ENCODE peak calls at places on chromosomes 12 and 14, in seven cellular contexts. One of them, this sample, is unnamed.

GRCh38 chr12:94244165-94245133 is 96.1 kb downstream of the PLXNC1 start:
- DNase-seq in IMR-90: no peak
- DNase-seq in suprapubic skin: no peak
- DNase-seq in cardiac fibroblast: no peak
- DNase-seq in astrocyte of the spinal cord: no peak
- DNase-seq in upper lobe of right lung: peak
- DNase-seq in lower leg skin: no peak
- DNase-seq in this sample: no peak

GRCh38 chr14:59919582-59920377 is at the start of gene LRRC9:
- DNase-seq in IMR-90: no peak
- DNase-seq in suprapubic skin: peak
- DNase-seq in cardiac fibroblast: peak
- DNase-seq in astrocyte of the spinal cord: peak
- DNase-seq in upper lobe of right lung: peak
- DNase-seq in lower leg skin: peak
- DNase-seq in this sample: no peak

GRCh38 chr12:45235087-45236025 is 19.5 kb downstream of the ANO6 start:
- DNase-seq in IMR-90: peak
- DNase-seq in suprapubic skin: no peak
- DNase-seq in cardiac fibroblast: peak
- DNase-seq in astrocyte of the spinal cord: peak
- DNase-seq in upper lobe of right lung: no peak
- DNase-seq in lower leg skin: peak
- DNase-seq in this sample: no peak

GRCh38 chr12:47360771-47361388 is 281.1 kb upstream of the AMIGO2 start:
- DNase-seq in IMR-90: no peak
- DNase-seq in suprapubic skin: no peak
- DNase-seq in cardiac fibroblast: peak
- DNase-seq in astrocyte of the spinal cord: no peak
- DNase-seq in upper lobe of right lung: no peak
- DNase-seq in lower leg skin: no peak
- DNase-seq in this sample: no peak

GRCh38 chr14:102138935-102139247 is 806 bp upstream of the WDR20 start:
- DNase-seq in IMR-90: no peak
- DNase-seq in suprapubic skin: no peak
- DNase-seq in cardiac fibroblast: no peak
- DNase-seq in astrocyte of the spinal cord: no peak
- DNase-seq in upper lobe of right lung: peak
- DNase-seq in lower leg skin: no peak
- DNase-seq in this sample: no peak

GRCh38 chr12:389138-390096 is at the start of gene KDM5A:
- DNase-seq in IMR-90: peak
- DNase-seq in suprapubic skin: peak
- DNase-seq in cardiac fibroblast: peak
- DNase-seq in astrocyte of the spinal cord: peak
- DNase-seq in upper lobe of right lung: peak
- DNase-seq in lower leg skin: peak
- DNase-seq in this sample: no peak

GRCh38 chr12:28189774-28190320 is 409 bp upstream of the CCDC91 start:
- DNase-seq in IMR-90: no peak
- DNase-seq in suprapubic skin: no peak
- DNase-seq in cardiac fibroblast: no peak
- DNase-seq in astrocyte of the spinal cord: no peak
- DNase-seq in upper lobe of right lung: no peak
- DNase-seq in lower leg skin: no peak
- DNase-seq in this sample: no peak

GRCh38 chr14:74324945-74325361 is 22.2 kb upstream of the ABCD4 start:
- DNase-seq in IMR-90: peak
- DNase-seq in suprapubic skin: no peak
- DNase-seq in cardiac fibroblast: peak
- DNase-seq in astrocyte of the spinal cord: peak
- DNase-seq in upper lobe of right lung: no peak
- DNase-seq in lower leg skin: no peak
- DNase-seq in this sample: no peak

GRCh38 chr12:132185698-132186097 is 41.4 kb downstream of the NOC4L start:
- DNase-seq in IMR-90: no peak
- DNase-seq in suprapubic skin: no peak
- DNase-seq in cardiac fibroblast: no peak
- DNase-seq in astrocyte of the spinal cord: no peak
- DNase-seq in upper lobe of right lung: no peak
- DNase-seq in lower leg skin: no peak
- DNase-seq in this sample: no peak

GRCh38 chr14:100818221-100818699 is 7.7 kb upstream of the MEG3 start:
- DNase-seq in IMR-90: no peak
- DNase-seq in suprapubic skin: no peak
- DNase-seq in cardiac fibroblast: no peak
- DNase-seq in astrocyte of the spinal cord: no peak
- DNase-seq in upper lobe of right lung: no peak
- DNase-seq in lower leg skin: no peak
- DNase-seq in this sample: no peak

GRCh38 chr14:51962678-51963077 is 26.7 kb upstream of the RTRAF start:
- DNase-seq in IMR-90: peak
- DNase-seq in suprapubic skin: no peak
- DNase-seq in cardiac fibroblast: peak
- DNase-seq in astrocyte of the spinal cord: no peak
- DNase-seq in upper lobe of right lung: no peak
- DNase-seq in lower leg skin: no peak
- DNase-seq in this sample: no peak

GRCh38 chr14:104343690-104344640 is 205.6 kb downstream of the KIF26A start:
- DNase-seq in IMR-90: no peak
- DNase-seq in suprapubic skin: peak
- DNase-seq in cardiac fibroblast: no peak
- DNase-seq in astrocyte of the spinal cord: no peak
- DNase-seq in upper lobe of right lung: no peak
- DNase-seq in lower leg skin: peak
- DNase-seq in this sample: no peak

GRCh38 chr14:94689218-94689984 is 77.2 kb downstream of the SERPINA3 start:
- DNase-seq in IMR-90: peak
- DNase-seq in suprapubic skin: peak
- DNase-seq in cardiac fibroblast: peak
- DNase-seq in astrocyte of the spinal cord: peak
- DNase-seq in upper lobe of right lung: peak
- DNase-seq in lower leg skin: peak
- DNase-seq in this sample: no peak

GRCh38 chr14:68791078-68791983 is 1.5 kb downstream of the ZFP36L1 start:
- DNase-seq in IMR-90: no peak
- DNase-seq in suprapubic skin: peak
- DNase-seq in cardiac fibroblast: peak
- DNase-seq in astrocyte of the spinal cord: peak
- DNase-seq in upper lobe of right lung: no peak
- DNase-seq in lower leg skin: peak
- DNase-seq in this sample: no peak

GRCh38 chr12:42002563-42002962 is 142.1 kb downstream of the GXYLT1 start:
- DNase-seq in IMR-90: no peak
- DNase-seq in suprapubic skin: no peak
- DNase-seq in cardiac fibroblast: no peak
- DNase-seq in astrocyte of the spinal cord: no peak
- DNase-seq in upper lobe of right lung: no peak
- DNase-seq in lower leg skin: no peak
- DNase-seq in this sample: no peak

GRCh38 chr12:124453419-124454351 is 113.7 kb downstream of the NCOR2 start:
- DNase-seq in IMR-90: peak
- DNase-seq in suprapubic skin: no peak
- DNase-seq in cardiac fibroblast: peak
- DNase-seq in astrocyte of the spinal cord: peak
- DNase-seq in upper lobe of right lung: peak
- DNase-seq in lower leg skin: peak
- DNase-seq in this sample: peak

GRCh38 chr14:21248739-21249411 is 20.4 kb downstream of the HNRNPC start:
- DNase-seq in IMR-90: peak
- DNase-seq in suprapubic skin: no peak
- DNase-seq in cardiac fibroblast: no peak
- DNase-seq in astrocyte of the spinal cord: no peak
- DNase-seq in upper lobe of right lung: no peak
- DNase-seq in lower leg skin: no peak
- DNase-seq in this sample: no peak

GRCh38 chr12:111570090-111570961 is 28.8 kb downstream of the ATXN2 start:
- DNase-seq in IMR-90: peak
- DNase-seq in suprapubic skin: no peak
- DNase-seq in cardiac fibroblast: peak
- DNase-seq in astrocyte of the spinal cord: peak
- DNase-seq in upper lobe of right lung: no peak
- DNase-seq in lower leg skin: no peak
- DNase-seq in this sample: no peak

GRCh38 chr12:79782197-79782890 is 91.6 kb upstream of the PAWR start:
- DNase-seq in IMR-90: peak
- DNase-seq in suprapubic skin: no peak
- DNase-seq in cardiac fibroblast: peak
- DNase-seq in astrocyte of the spinal cord: peak
- DNase-seq in upper lobe of right lung: no peak
- DNase-seq in lower leg skin: no peak
- DNase-seq in this sample: no peak

GRCh38 chr14:103594265-103594664 is 31.5 kb downstream of the COA8 start:
- DNase-seq in IMR-90: peak
- DNase-seq in suprapubic skin: no peak
- DNase-seq in cardiac fibroblast: peak
- DNase-seq in astrocyte of the spinal cord: peak
- DNase-seq in upper lobe of right lung: no peak
- DNase-seq in lower leg skin: no peak
- DNase-seq in this sample: no peak

GRCh38 chr12:89706551-89707348 is 1.9 kb downstream of the ATP2B1 start:
- DNase-seq in IMR-90: peak
- DNase-seq in suprapubic skin: no peak
- DNase-seq in cardiac fibroblast: peak
- DNase-seq in astrocyte of the spinal cord: peak
- DNase-seq in upper lobe of right lung: peak
- DNase-seq in lower leg skin: no peak
- DNase-seq in this sample: no peak

GRCh38 chr12:89703768-89704167 is 4.9 kb downstream of the ATP2B1 start:
- DNase-seq in IMR-90: no peak
- DNase-seq in suprapubic skin: no peak
- DNase-seq in cardiac fibroblast: no peak
- DNase-seq in astrocyte of the spinal cord: no peak
- DNase-seq in upper lobe of right lung: no peak
- DNase-seq in lower leg skin: no peak
- DNase-seq in this sample: no peak

GRCh38 chr12:89701606-89702206 is 6.9 kb downstream of the ATP2B1 start:
- DNase-seq in IMR-90: no peak
- DNase-seq in suprapubic skin: no peak
- DNase-seq in cardiac fibroblast: no peak
- DNase-seq in astrocyte of the spinal cord: no peak
- DNase-seq in upper lobe of right lung: no peak
- DNase-seq in lower leg skin: no peak
- DNase-seq in this sample: no peak

GRCh38 chr12:89702503-89702902 is 6.1 kb downstream of the ATP2B1 start:
- DNase-seq in IMR-90: no peak
- DNase-seq in suprapubic skin: no peak
- DNase-seq in cardiac fibroblast: no peak
- DNase-seq in astrocyte of the spinal cord: no peak
- DNase-seq in upper lobe of right lung: no peak
- DNase-seq in lower leg skin: no peak
- DNase-seq in this sample: no peak

DNA sequence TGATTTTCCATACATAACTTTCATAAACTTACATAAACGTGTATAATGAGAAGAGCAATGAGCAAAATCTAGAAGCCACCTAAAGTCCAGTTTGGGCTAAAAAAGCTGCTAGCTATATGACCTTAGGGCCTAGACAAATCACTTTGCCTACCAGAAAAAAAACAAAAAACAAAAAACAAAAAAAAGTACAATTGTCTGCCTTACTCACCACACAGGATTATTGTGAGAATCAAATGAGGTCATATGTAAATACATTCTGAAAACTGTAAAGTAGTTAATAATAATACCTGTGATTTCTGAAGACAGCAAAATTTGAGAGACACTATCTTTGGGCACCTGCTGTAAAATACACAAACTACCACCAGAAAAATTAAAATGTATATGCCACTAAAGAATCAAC is 4.2 kb downstream of the ATP2B1 start:
- DNase-seq in IMR-90: no peak
- DNase-seq in suprapubic skin: no peak
- DNase-seq in cardiac fibroblast: no peak
- DNase-seq in astrocyte of the spinal cord: no peak
- DNase-seq in upper lobe of right lung: no peak
- DNase-seq in lower leg skin: no peak
- DNase-seq in this sample: no peak
- H3K4me3 ChIP-seq in IMR-90: no peak
- H3K4me3 ChIP-seq in suprapubic skin: no peak
- H3K4me3 ChIP-seq in cardiac fibroblast: no peak
- H3K4me3 ChIP-seq in astrocyte of the spinal cord: no peak
- H3K4me3 ChIP-seq in upper lobe of right lung: no peak
- H3K4me3 ChIP-seq in lower leg skin: no peak
- H3K4me3 ChIP-seq in this sample: no peak

GRCh38 chr12:102331419-102331818 is 133.8 kb upstream of the PMCH start:
- DNase-seq in IMR-90: no peak
- DNase-seq in suprapubic skin: no peak
- DNase-seq in cardiac fibroblast: no peak
- DNase-seq in astrocyte of the spinal cord: no peak
- DNase-seq in upper lobe of right lung: no peak
- DNase-seq in lower leg skin: no peak
- DNase-seq in this sample: no peak
- TF ChIP-seq CTCF in IMR-90: no peak
- TF ChIP-seq CTCF in suprapubic skin: no peak
- TF ChIP-seq CTCF in cardiac fibroblast: no peak
- TF ChIP-seq CTCF in astrocyte of the spinal cord: no peak
- TF ChIP-seq CTCF in upper lobe of right lung: no peak
- TF ChIP-seq CTCF in lower leg skin: no peak
- TF ChIP-seq CTCF in this sample: no peak

DNA sequence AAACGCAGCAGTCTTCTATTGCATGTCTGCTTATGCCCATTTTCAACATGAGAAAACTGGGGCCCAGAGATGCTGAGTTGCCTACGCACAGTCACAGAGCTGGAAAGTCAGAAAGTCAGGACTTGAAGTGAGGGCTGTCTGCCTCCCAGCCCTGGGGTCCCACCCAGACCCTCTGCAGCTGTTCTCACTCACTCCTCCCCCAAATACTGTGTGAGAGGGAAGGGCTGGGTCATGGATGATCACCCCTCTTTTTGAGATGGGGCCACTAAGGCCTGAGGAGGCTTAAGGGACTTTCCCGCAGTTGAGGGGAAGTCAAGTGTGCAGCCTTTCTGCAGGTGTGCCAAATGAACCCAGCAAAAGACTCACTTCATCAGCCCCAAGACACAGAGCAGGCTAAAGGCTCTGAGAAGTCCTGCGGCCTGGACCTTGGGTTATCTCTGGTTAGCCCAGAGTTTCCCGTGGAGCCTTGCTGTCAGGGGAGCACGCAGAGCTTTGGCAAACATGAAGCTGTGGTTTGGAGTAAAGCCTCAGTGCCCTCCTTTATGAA is 18.7 kb downstream of the DTX1 start:
- DNase-seq in IMR-90: no peak
- DNase-seq in suprapubic skin: no peak
- DNase-seq in cardiac fibroblast: no peak
- DNase-seq in astrocyte of the spinal cord: no peak
- DNase-seq in upper lobe of right lung: no peak
- DNase-seq in lower leg skin: no peak
- DNase-seq in this sample: no peak
- H3K4me3 ChIP-seq in IMR-90: no peak
- H3K4me3 ChIP-seq in suprapubic skin: no peak
- H3K4me3 ChIP-seq in cardiac fibroblast: no peak
- H3K4me3 ChIP-seq in astrocyte of the spinal cord: no peak
- H3K4me3 ChIP-seq in upper lobe of right lung: no peak
- H3K4me3 ChIP-seq in lower leg skin: no peak
- H3K4me3 ChIP-seq in this sample: no peak

DNA sequence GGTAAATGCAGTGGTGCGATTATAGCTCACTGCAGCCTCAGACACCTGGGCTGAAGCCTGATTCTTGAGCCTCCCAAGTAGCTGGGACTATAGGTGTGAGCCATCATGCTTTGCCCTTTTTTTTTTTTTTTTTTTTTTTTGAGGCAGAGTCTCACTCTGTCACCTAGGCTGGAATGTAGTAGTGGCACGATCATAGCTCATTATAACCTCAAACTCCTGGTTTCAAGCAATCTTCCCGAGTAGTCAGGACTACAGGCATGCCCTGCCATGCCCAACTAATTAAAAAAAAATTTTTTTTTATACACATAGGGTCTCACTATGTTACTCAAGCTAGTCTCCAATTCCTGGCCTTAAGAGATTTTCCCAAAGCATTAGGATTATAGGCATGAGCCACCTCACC is 6.9 kb downstream of the ATP2A2 start:
- DNase-seq in IMR-90: no peak
- DNase-seq in suprapubic skin: no peak
- DNase-seq in cardiac fibroblast: no peak
- DNase-seq in astrocyte of the spinal cord: no peak
- DNase-seq in upper lobe of right lung: no peak
- DNase-seq in lower leg skin: no peak
- DNase-seq in this sample: no peak
- TF ChIP-seq CTCF in IMR-90: no peak
- TF ChIP-seq CTCF in suprapubic skin: no peak
- TF ChIP-seq CTCF in cardiac fibroblast: no peak
- TF ChIP-seq CTCF in astrocyte of the spinal cord: no peak
- TF ChIP-seq CTCF in upper lobe of right lung: no peak
- TF ChIP-seq CTCF in lower leg skin: no peak
- TF ChIP-seq CTCF in this sample: no peak

This sample was measured in esophagus squamous epithelium.